ENCODE peak calls at places on chromosomes 11 and 22, in five cellular contexts. X is omental fat pad, R is HFF-Myc, E is fibroblast of lung, F is brain microvascular endothelial cell. V is an unnamed sample.
A peak's percentile ranks its signal among the peaks of the same experiment; 100 is the strongest.

GRCh38 chr22:46996595-46997310 is 234.3 kb downstream of the TBC1D22A start:
- DNase-seq in X (no peak), R (no peak), E (no peak), F (no peak), V (no peak)

GRCh38 chr11:2975594-2975993 is 16.5 kb downstream of the NAP1L4 start:
- DNase-seq in X (no peak), R (no peak), E (no peak), F (peak; percentile 18), V (no peak)

GRCh38 chr11:68002575-68002942 is 1.3 kb downstream of the UNC93B1 start:
- DNase-seq in X (no peak), R (no peak), E (no peak), F (no peak), V (no peak)

GRCh38 chr11:10323793-10324170 is 18.9 kb downstream of the ADM start:
- DNase-seq in X (no peak), R (no peak), E (peak; percentile 74), F (peak; percentile 41), V (no peak)

GRCh38 chr22:49958462-49958921 is 2.1 kb upstream of the PIM3 start:
- DNase-seq in X (no peak), R (no peak), E (no peak), F (no peak), V (no peak)

GRCh38 chr22:48822278-48823233 is 1005.1 kb downstream of the BRD1 start:
- DNase-seq in X (no peak), R (no peak), E (no peak), F (no peak), V (no peak)

GRCh38 chr11:15493921-15494630 is 379.4 kb downstream of the INSC start:
- DNase-seq in X (no peak), R (no peak), E (peak; percentile 10), F (no peak), V (no peak)

GRCh38 chr11:70790671-70791300 is 392.5 kb downstream of the CTTN start:
- DNase-seq in X (no peak), R (no peak), E (no peak), F (no peak), V (no peak)

GRCh38 chr11:13235895-13236294 is 41.7 kb upstream of the BMAL1 start:
- DNase-seq in X (no peak), R (no peak), E (no peak), F (no peak), V (no peak)

GRCh38 chr22:30922151-30922611 is 46.4 kb downstream of the MORC2 start:
- DNase-seq in X (no peak), R (peak; percentile 4), E (peak; percentile 25), F (peak; percentile 11), V (no peak)

GRCh38 chr11:35035894-35036408 is 103.0 kb upstream of the CD44 start:
- DNase-seq in X (no peak), R (peak; percentile 63), E (peak; percentile 98), F (peak; percentile 98), V (no peak)

GRCh38 chr11:21552910-21553309 is 640.0 kb upstream of the ANO5 start:
- DNase-seq in X (no peak), R (no peak), E (peak; percentile 4), F (no peak), V (no peak)

GRCh38 chr11:59754494-59754858 is 700 bp upstream of the STX3 start:
- DNase-seq in X (no peak), R (no peak), E (peak; percentile 14), F (no peak), V (no peak)

GRCh38 chr22:44461083-44461375 is 37.0 kb downstream of the RTL6 start:
- DNase-seq in X (no peak), R (no peak), E (no peak), F (no peak), V (no peak)

GRCh38 chr22:29224859-29225410 is 19.2 kb downstream of the EMID1 start:
- DNase-seq in X (no peak), R (no peak), E (no peak), F (no peak), V (no peak)

GRCh38 chr11:69471329-69472052 is 10.0 kb upstream of the LINC01488 start:
- DNase-seq in X (no peak), R (no peak), E (peak; percentile 77), F (peak; percentile 27), V (peak; percentile 52)

GRCh38 chr22:41862160-41862529 is 29.2 kb downstream of the SREBF2 start:
- DNase-seq in X (no peak), R (no peak), E (peak; percentile 18), F (no peak), V (no peak)

GRCh38 chr11:2671748-2672147 is 28.0 kb downstream of the KCNQ1OT1 start:
- DNase-seq in X (no peak), R (no peak), E (no peak), F (no peak), V (no peak)

GRCh38 chr11:112455791-112456190 is 195.1 kb upstream of the PLET1 start:
- DNase-seq in X (no peak), R (no peak), E (peak; percentile 1), F (no peak), V (no peak)

GRCh38 chr11:112454841-112455240 is 194.2 kb upstream of the PLET1 start:
- DNase-seq in X (no peak), R (no peak), E (no peak), F (no peak), V (no peak)

GRCh38 chr11:112451250-112451649 is 190.6 kb upstream of the PLET1 start:
- DNase-seq in X (no peak), R (no peak), E (no peak), F (no peak), V (no peak)

GRCh38 chr11:112457532-112457931 is 196.9 kb upstream of the PLET1 start:
- DNase-seq in X (no peak), R (no peak), E (no peak), F (no peak), V (no peak)

GRCh38 chr11:112453601-112454577 is 193.2 kb upstream of the PLET1 start:
- DNase-seq in X (no peak), R (peak; percentile 11), E (peak; percentile 9), F (peak; percentile 15), V (no peak)
- TF ChIP-seq CTCF in X (no peak), R (peak; percentile 59), E (peak; percentile 15), F (peak; percentile 69), V (peak; percentile 24)

DNA sequence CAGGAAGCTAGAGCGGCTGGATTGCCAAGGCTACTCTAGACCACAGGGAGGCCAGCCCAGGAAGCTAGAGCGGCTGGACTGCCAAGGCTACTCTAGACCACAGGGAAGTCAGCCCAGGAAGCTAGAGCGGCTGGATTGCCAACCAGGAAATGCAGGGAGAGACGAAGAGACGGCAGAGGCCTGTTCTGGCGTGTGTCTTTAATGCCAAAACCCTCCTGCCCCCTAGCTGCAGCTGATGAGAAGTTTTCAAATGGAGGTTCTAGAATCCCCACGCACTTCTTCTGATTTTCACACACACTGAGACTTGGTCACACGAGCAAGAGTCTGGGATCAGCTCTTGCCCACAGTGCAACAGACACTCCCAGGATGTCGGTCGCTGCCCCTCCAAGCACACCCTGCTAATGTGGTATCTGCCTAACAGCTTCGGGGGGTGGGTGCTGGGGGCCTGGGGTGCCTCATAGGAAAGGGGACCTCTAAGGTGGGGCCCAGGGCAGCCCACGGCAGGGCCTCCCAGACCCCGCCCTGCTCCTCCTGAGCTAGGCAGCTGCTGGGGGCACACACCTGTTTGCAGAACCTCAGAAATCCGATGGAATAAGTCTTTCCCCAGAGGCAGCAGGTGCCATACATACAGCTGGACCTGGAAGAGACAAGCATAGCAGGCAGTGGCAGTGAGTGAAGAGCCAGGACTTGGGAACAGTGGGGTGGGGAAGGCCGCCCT is 28.5 kb downstream of the MAFF start:
- DNase-seq in X (no peak), R (peak; percentile 44), E (no peak), F (no peak), V (no peak)
- TF ChIP-seq CTCF in X (no peak), R (peak; percentile 52), E (no peak), F (peak; percentile 45), V (peak; percentile 45)

GRCh38 chr11:6475936-6476335 is 2.2 kb upstream of the TRIM3 start:
- DNase-seq in X (no peak), R (no peak), E (no peak), F (no peak), V (no peak)
- TF ChIP-seq CTCF in X (no peak), R (peak; percentile 3), E (no peak), F (no peak), V (no peak)

GRCh38 chr22:37275134-37275533 is 7.2 kb upstream of the CYTH4 start:
- DNase-seq in X (no peak), R (no peak), E (no peak), F (no peak), V (no peak)

GRCh38 chr22:37274380-37274862 is 7.9 kb upstream of the CYTH4 start:
- DNase-seq in X (no peak), R (no peak), E (no peak), F (no peak), V (no peak)

GRCh38 chr22:37276771-37277170 is 5.5 kb upstream of the CYTH4 start:
- DNase-seq in X (no peak), R (no peak), E (no peak), F (peak; percentile 18), V (no peak)

GRCh38 chr22:37273846-37274225 is 8.5 kb upstream of the CYTH4 start:
- DNase-seq in X (no peak), R (no peak), E (no peak), F (no peak), V (no peak)

GRCh38 chr22:37275622-37276021 is 6.7 kb upstream of the CYTH4 start:
- DNase-seq in X (no peak), R (no peak), E (no peak), F (no peak), V (no peak)
- TF ChIP-seq CTCF in X (no peak), R (no peak), E (no peak), F (no peak), V (no peak)

DNA sequence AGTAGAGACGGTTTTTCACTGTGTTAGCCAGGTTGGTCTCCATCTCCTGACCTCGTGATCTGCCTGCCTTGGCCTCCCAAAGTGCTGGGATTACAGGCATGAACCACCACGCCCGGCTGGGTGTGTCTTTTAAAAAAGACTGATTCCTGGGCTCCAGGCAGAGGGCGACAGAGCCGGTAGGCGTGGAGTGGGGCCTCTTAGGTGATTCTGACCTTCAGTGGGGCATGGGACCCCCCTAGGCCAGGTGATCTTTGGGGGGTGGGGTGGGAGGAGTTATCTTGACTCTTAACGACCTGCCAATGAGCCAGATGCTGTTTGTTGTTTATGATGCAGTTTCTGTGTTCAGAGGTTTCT is 12.9 kb upstream of the SORL1-AS1 start:
- DNase-seq in X (no peak), R (no peak), E (no peak), F (no peak), V (no peak)
- TF ChIP-seq CTCF in X (no peak), R (no peak), E (no peak), F (no peak), V (no peak)

DNA sequence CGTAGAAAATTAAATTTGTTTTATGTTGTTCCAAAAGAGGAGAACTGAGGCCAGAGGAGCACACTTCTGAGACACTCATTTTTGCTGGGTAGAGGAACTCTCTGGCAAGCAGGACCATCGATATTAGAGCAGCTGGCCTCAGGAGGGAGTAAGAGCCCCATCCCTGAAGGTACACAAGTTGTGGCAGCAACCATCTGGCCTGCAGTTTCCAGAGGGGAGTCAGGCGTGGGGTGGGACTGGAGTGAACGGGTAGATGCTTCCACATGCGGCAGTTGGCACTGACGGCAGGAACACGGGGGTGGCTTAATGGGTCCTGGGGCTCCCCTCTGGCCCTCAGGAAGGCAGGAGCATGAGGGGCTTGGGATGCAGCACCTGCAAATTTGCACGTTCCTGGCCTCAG is 13.2 kb upstream of the SSTR3 start:
- DNase-seq in X (no peak), R (no peak), E (peak; percentile 7), F (no peak), V (no peak)
- TF ChIP-seq CTCF in X (no peak), R (peak; percentile 20), E (no peak), F (peak; percentile 37), V (no peak)

GRCh38 chr11:105232021-105232420 is 92.5 kb upstream of the CARD18 start:
- DNase-seq in X (no peak), R (no peak), E (no peak), F (no peak), V (no peak)

GRCh38 chr11:105236631-105237030 is 97.1 kb upstream of the CARD18 start:
- DNase-seq in X (no peak), R (peak; percentile 47), E (peak; percentile 74), F (no peak), V (no peak)
- TF ChIP-seq CTCF in X (no peak), R (no peak), E (no peak), F (no peak), V (no peak)